ENCODE peak calls at places on chromosomes 16 and 17, in eight cellular contexts. G is adrenal gland; S is left lung; M is right atrium auricular region; L is neural progenitor cell; O is CD8-positive, alpha-beta T cell; Y is tibial artery; X is AG04450. B is an unnamed sample.

GRCh38 chr17:28193241-28193640 is 125.8 kb upstream of the TMEM97 start:
- DNase-seq in Y (peak; percentile 65), O (no peak), X (no peak), S (peak; percentile 75), L (no peak), G (peak; percentile 67), M (no peak), B (no peak)

GRCh38 chr17:27354491-27355081 is 60.7 kb downstream of the WSB1 start:
- DNase-seq in S (no peak), Y (no peak), X (no peak), O (no peak), M (no peak), L (no peak), G (no peak), B (no peak)

GRCh38 chr16:68668266-68668665 is 23.2 kb downstream of the CDH3 start:
- DNase-seq in Y (no peak), M (no peak), X (no peak), L (no peak), G (no peak), O (no peak), S (no peak), B (no peak)

GRCh38 chr16:9489823-9490467 is 398.5 kb downstream of the HAPSTR1 start:
- DNase-seq in L (peak; percentile 51), X (no peak), S (no peak), G (peak; percentile 91), Y (no peak), M (peak; percentile 60), O (no peak), B (no peak)

GRCh38 chr17:18997650-18998196 is 6.8 kb downstream of the FAM83G start:
- DNase-seq in Y (no peak), O (no peak), M (no peak), L (no peak), G (no peak), S (no peak), X (no peak), B (no peak)

GRCh38 chr17:66255112-66255511 is 25.9 kb upstream of the APOH start:
- DNase-seq in O (peak; percentile 24), M (no peak), X (peak; percentile 62), S (no peak), Y (no peak), L (peak; percentile 73), G (peak; percentile 61), B (peak; percentile 11)

GRCh38 chr17:57867126-57867525 is 17.3 kb upstream of the MRPS23 start:
- DNase-seq in Y (no peak), G (no peak), O (no peak), S (no peak), X (no peak), L (no peak), M (no peak), B (no peak)

GRCh38 chr16:80947239-80947638 is 59.4 kb downstream of the CMC2 start:
- DNase-seq in X (no peak), O (no peak), L (no peak), S (no peak), Y (no peak), M (no peak), G (no peak), B (no peak)

GRCh38 chr17:77164483-77165030 is 23.8 kb downstream of the SEC14L1 start:
- DNase-seq in S (no peak), O (no peak), L (peak; percentile 65), Y (no peak), G (peak; percentile 83), X (no peak), M (no peak), B (no peak)

GRCh38 chr17:4536259-4536741 is 18.9 kb downstream of the MYBBP1A start:
- DNase-seq in S (no peak), L (peak; percentile 38), O (no peak), G (no peak), X (no peak), Y (no peak), M (no peak), B (no peak)

GRCh38 chr17:27320222-27320560 is 26.3 kb downstream of the WSB1 start:
- DNase-seq in X (no peak), S (no peak), O (no peak), G (no peak), Y (no peak), L (no peak), M (no peak), B (no peak)

GRCh38 chr17:60720763-60721531 is 43.3 kb downstream of the BCAS3 start:
- DNase-seq in S (no peak), X (peak; percentile 55), Y (no peak), O (no peak), L (peak; percentile 72), G (peak; percentile 66), M (no peak), B (no peak)

GRCh38 chr16:54655171-54655590 is 275.5 kb upstream of the IRX5 start:
- DNase-seq in X (no peak), M (peak; percentile 68), Y (peak; percentile 23), O (no peak), G (peak; percentile 66), S (no peak), L (peak; percentile 57), B (no peak)

GRCh38 chr16:23119570-23119969 is 29.7 kb downstream of the USP31 start:
- DNase-seq in M (no peak), O (no peak), L (no peak), S (no peak), G (no peak), Y (no peak), X (no peak), B (no peak)

GRCh38 chr16:354286-354881 is 1.9 kb upstream of the AXIN1 start:
- DNase-seq in O (no peak), S (no peak), G (no peak), X (no peak), M (no peak), L (no peak), Y (no peak), B (no peak)

GRCh38 chr17:17424552-17424951 is 52.2 kb upstream of the MED9 start:
- DNase-seq in L (no peak), S (no peak), O (no peak), Y (no peak), G (no peak), X (no peak), M (no peak), B (no peak)

GRCh38 chr16:4136229-4136813 is 20.1 kb upstream of the ADCY9 start:
- DNase-seq in X (no peak), S (peak; percentile 74), Y (no peak), O (no peak), L (no peak), M (no peak), G (no peak), B (no peak)

GRCh38 chr16:12092347-12092882 is 115.9 kb downstream of the SNX29 start:
- DNase-seq in M (no peak), G (peak; percentile 47), L (no peak), X (peak; percentile 79), Y (peak; percentile 5), S (peak; percentile 50), O (no peak), B (peak; percentile 10)

GRCh38 chr17:18248300-18248731 is 10.2 kb downstream of the FLII start:
- DNase-seq in X (peak; percentile 44), M (peak; percentile 78), Y (peak; percentile 48), L (peak; percentile 72), G (peak; percentile 81), S (no peak), O (peak; percentile 57), B (peak; percentile 44)

GRCh38 chr17:38912221-38912813 is 13.1 kb upstream of the LASP1NB start:
- DNase-seq in M (no peak), X (no peak), O (no peak), G (peak; percentile 90), Y (no peak), L (no peak), S (peak; percentile 30), B (peak; percentile 64)

GRCh38 chr17:80970044-80970761 is 21.4 kb upstream of the CHMP6 start:
- DNase-seq in M (no peak), L (peak; percentile 62), G (no peak), Y (no peak), X (no peak), O (no peak), S (peak; percentile 45), B (peak; percentile 38)

GRCh38 chr17:13420294-13421277 is 181.1 kb downstream of the HS3ST3A1 start:
- DNase-seq in Y (no peak), L (no peak), S (no peak), X (peak; percentile 55), G (no peak), M (no peak), O (no peak), B (no peak)

GRCh38 chr17:925846-926245 is 53.7 kb downstream of the NXN start:
- DNase-seq in G (no peak), X (no peak), O (no peak), Y (no peak), S (no peak), L (no peak), M (no peak), B (no peak)

GRCh38 chr17:75099881-75100595 is 9.7 kb upstream of the ARMC7 start:
- DNase-seq in Y (no peak), M (no peak), G (no peak), L (no peak), O (no peak), S (no peak), X (no peak), B (no peak)
- H3K4me3 ChIP-seq in Y (no peak overlapping the region), M (no peak overlapping the region), G (no peak overlapping the region), L (no peak overlapping the region), O (no peak overlapping the region), S (no peak overlapping the region), X (no peak overlapping the region), B (no peak overlapping the region)

GRCh38 chr16:29302976-29303375 is 103.5 kb downstream of the NPIPB11 start:
- DNase-seq in M (no peak), G (no peak), S (no peak), Y (no peak), X (no peak), O (no peak), L (no peak), B (no peak)
- H3K9me3 ChIP-seq in M (no peaks in the 10 kb centered on the region), G (no peaks in the 10 kb centered on the region), S (no peaks in the 10 kb centered on the region), Y (no peaks in the 10 kb centered on the region), X (no peaks in the 10 kb centered on the region), O (no peaks in the 10 kb centered on the region), L (no peaks in the 10 kb centered on the region), B (no peaks in the 10 kb centered on the region)

GRCh38 chr17:14762736-14763479 is 462.0 kb downstream of the HS3ST3B1 start:
- DNase-seq in S (no peak), M (peak; percentile 50), X (no peak), O (no peak), Y (no peak), L (no peak), G (no peak), B (no peak)

GRCh38 chr17:14760719-14761425 is 460.0 kb downstream of the HS3ST3B1 start:
- DNase-seq in X (no peak), L (no peak), O (no peak), S (no peak), G (no peak), Y (no peak), M (peak; percentile 42), B (no peak)

GRCh38 chr17:14756469-14756868 is 455.6 kb downstream of the HS3ST3B1 start:
- DNase-seq in L (no peak), M (no peak), G (no peak), X (no peak), Y (no peak), O (no peak), S (no peak), B (no peak)

GRCh38 chr17:14760212-14760611 is 459.3 kb downstream of the HS3ST3B1 start:
- DNase-seq in Y (no peak), S (no peak), M (no peak), L (no peak), X (no peak), O (no peak), G (no peak), B (no peak)

GRCh38 chr17:14759325-14759724 is 458.4 kb downstream of the HS3ST3B1 start:
- DNase-seq in Y (no peak), S (no peak), O (no peak), G (no peak), X (no peak), M (no peak), L (no peak), B (no peak)
- H3K27me3 ChIP-seq in Y (no peaks in the 10 kb centered on the region), S (no peaks in the 10 kb centered on the region), O (no peaks in the 10 kb centered on the region), G (peaks cover 5% of the 10 kb centered on the region), X (no peaks in the 10 kb centered on the region), M (no peaks in the 10 kb centered on the region), L (no peaks in the 10 kb centered on the region), B (no peaks in the 10 kb centered on the region)

GRCh38 chr16:17384473-17384872 is 86.3 kb downstream of the XYLT1 start:
- DNase-seq in L (no peak), Y (no peak), S (no peak), X (no peak), M (no peak), G (no peak), O (no peak), B (no peak)
- H3K4me3 ChIP-seq in L (no peak overlapping the region), Y (no peak overlapping the region), S (no peak overlapping the region), X (no peak overlapping the region), M (no peak overlapping the region), G (no peak overlapping the region), O (no peak overlapping the region), B (no peak overlapping the region)

B was measured in MG63.